ENCODE peak calls at places on chromosomes 4 and X, in ten cellular contexts. U is prostate gland, O is transverse colon, E is stomach, H is body of pancreas, F is ovary, B is spleen, M is K562, V is breast epithelium, T is vagina. I is an unnamed sample.

GRCh38 chrX:39736219-39737211 is 361.2 kb downstream of the BCOR start:
- DNase-seq in F (peak; percentile 85), H (peak; percentile 96), V (peak; percentile 76), U (peak; percentile 83), M (no peak), E (peak; percentile 92), T (no peak), O (peak; percentile 53), B (peak; percentile 83), I (peak; percentile 96)

GRCh38 chrX:98405376-98405775 is 1521.7 kb downstream of the RPA4 start:
- DNase-seq in V (no peak), O (no peak), F (no peak), B (no peak), H (no peak), U (no peak), E (no peak), T (no peak), M (no peak), I (no peak)

GRCh38 chrX:31038585-31039326 is 33.1 kb downstream of the FTHL17 start:
- DNase-seq in B (no peak), H (peak; percentile 20), U (peak; percentile 4), E (peak; percentile 33), M (peak; percentile 44), O (peak; percentile 9), V (no peak), T (no peak), F (no peak), I (no peak)

GRCh38 chr4:8106451-8107025 is 52.1 kb downstream of the ABLIM2 start:
- DNase-seq in U (no peak), O (no peak), B (no peak), E (no peak), H (no peak), F (no peak), V (no peak), M (no peak), T (no peak), I (no peak)

GRCh38 chrX:107449490-107450175 is at the start of gene FRMPD3:
- DNase-seq in H (no peak), U (no peak), F (no peak), M (no peak), T (no peak), V (no peak), B (no peak), O (no peak), E (no peak), I (no peak)

GRCh38 chr4:176376032-176376614 is 56.4 kb downstream of the SPCS3 start:
- DNase-seq in U (no peak), O (no peak), T (no peak), M (no peak), H (no peak), V (no peak), F (no peak), B (no peak), E (no peak), I (no peak)

GRCh38 chr4:99947190-99947578 is 766 bp upstream of the DNAJB14 start:
- DNase-seq in O (no peak), E (no peak), T (no peak), M (no peak), B (no peak), U (no peak), F (no peak), V (no peak), H (no peak), I (no peak)

GRCh38 chrX:43064096-43064495 is 286.1 kb upstream of the PPP1R2C start:
- DNase-seq in H (no peak), F (no peak), O (no peak), E (no peak), V (no peak), B (no peak), U (no peak), M (no peak), T (no peak), I (no peak)

GRCh38 chrX:134692990-134693389 is 34.7 kb upstream of the PLAC1 start:
- DNase-seq in V (no peak), E (no peak), T (no peak), M (no peak), H (no peak), F (no peak), O (no peak), U (no peak), B (no peak), I (no peak)

GRCh38 chr4:2406406-2406805 is 12.0 kb downstream of the ZFYVE28 start:
- DNase-seq in U (no peak), F (no peak), V (no peak), E (no peak), H (no peak), O (no peak), B (peak; percentile 24), T (no peak), M (no peak), I (no peak)

GRCh38 chrX:143378851-143379250 is 138.4 kb downstream of the SPANXN3 start:
- DNase-seq in U (no peak), H (no peak), O (no peak), T (no peak), B (no peak), M (no peak), F (no peak), E (no peak), V (no peak), I (no peak)

DNA sequence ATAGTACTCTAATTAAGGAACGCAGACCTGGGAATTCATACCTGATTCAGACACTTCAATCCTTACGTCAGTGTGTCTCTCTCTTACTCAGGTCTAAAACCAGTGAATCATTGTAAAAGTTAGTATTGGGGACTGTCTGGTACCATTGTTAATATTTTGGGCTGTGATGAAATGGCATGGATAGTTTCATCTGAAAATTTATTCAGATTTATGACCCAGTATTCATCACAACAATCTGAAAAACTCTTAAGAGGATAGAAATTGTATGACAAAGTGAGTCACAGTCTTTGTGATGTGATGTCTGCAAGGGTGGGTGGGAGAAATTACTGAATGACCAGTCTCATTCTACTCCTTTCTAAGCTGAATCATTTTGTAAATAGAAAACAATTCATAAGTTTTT is 10.3 kb downstream of the FGF2 start:
- DNase-seq in B (no peak), F (no peak), M (no peak), O (no peak), T (no peak), U (no peak), E (no peak), H (no peak), V (no peak), I (no peak)
- TF ChIP-seq POLR2A in B (no peak), F (no peak), M (no peak), O (no peak), T (no peak), U (no peak), E (no peak), H (no peak), V (no peak), I (no peak)

GRCh38 chr4:174403177-174403543 is 119.1 kb downstream of the HPGD start:
- DNase-seq in T (no peak), B (no peak), F (no peak), E (no peak), M (no peak), U (no peak), O (no peak), H (no peak), V (no peak), I (no peak)

GRCh38 chr4:174404677-174405076 is 117.6 kb downstream of the HPGD start:
- DNase-seq in U (no peak), O (no peak), E (no peak), B (no peak), V (no peak), T (no peak), M (no peak), H (no peak), F (no peak), I (no peak)

GRCh38 chr4:174402470-174403176 is 118.9 kb downstream of the CEP44 start:
- DNase-seq in O (no peak), E (no peak), U (no peak), M (no peak), T (no peak), F (no peak), B (no peak), V (no peak), H (no peak), I (no peak)

GRCh38 chr4:174398728-174399127 is 115.0 kb downstream of the CEP44 start:
- DNase-seq in F (no peak), M (peak; percentile 22), O (no peak), E (no peak), B (no peak), H (no peak), U (no peak), T (no peak), V (no peak), I (no peak)

DNA sequence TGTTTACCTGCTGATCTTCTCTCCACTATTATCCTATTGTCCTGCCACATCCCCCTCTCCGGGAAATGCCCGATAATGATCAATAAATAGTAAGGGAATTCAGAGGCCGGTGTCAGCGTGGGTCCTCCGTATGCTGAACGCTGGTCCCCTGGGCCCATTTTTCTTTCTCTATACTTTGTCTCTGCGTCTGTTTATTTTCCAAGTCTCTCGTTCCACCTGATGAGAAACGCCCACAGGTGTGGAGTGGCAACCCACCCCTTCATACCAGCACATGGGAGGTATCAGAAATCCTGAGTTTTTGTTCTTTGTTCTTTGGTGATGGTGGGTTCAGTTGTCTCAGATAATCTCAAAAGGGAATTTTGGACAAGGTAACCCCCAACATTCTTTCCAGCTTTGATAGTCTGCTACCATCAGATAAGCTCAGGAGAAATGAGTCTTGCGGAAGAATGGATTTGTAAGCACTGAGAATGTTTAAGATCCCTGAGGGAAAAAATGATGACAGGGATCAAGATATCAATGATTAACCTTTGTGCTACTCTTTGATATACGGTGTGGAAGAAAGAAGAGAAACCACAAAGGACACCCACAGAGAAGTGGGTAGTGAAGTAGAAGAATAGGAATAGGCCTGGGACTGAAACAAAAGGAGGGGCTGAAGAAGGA is 117.9 kb downstream of the CEP44 start:
- DNase-seq in B (no peak), F (no peak), U (no peak), T (no peak), H (no peak), E (no peak), V (no peak), O (no peak), M (no peak), I (no peak)
- H3K27ac ChIP-seq in B (no peak overlapping the region), F (no peak overlapping the region), U (no peak overlapping the region), T (no peak overlapping the region), H (no peak overlapping the region), E (no peak overlapping the region), V (no peak overlapping the region), O (no peak overlapping the region), M (no peak overlapping the region), I (no peak overlapping the region)

DNA sequence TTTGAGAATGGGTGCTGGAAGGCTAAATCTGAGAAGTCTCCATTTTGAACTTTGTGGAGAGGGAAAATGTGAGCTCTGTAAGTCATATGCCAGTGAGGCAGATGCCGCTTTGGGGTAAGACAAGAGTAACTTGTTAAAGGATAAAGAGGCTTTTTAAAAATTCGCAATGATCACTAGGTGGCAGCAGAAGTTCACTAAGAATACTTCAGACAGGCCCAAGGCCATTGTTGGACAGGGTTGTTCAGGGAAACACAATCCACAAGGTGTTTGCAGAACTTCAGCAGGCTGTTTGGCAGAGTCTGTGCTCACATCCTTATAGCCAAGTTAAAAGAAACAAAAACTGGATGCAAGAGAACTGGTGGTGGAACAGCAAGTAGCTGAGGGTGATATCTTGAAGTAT is 13.7 kb upstream of the PIGA start:
- DNase-seq in B (no peak), U (peak; percentile 63), O (peak; percentile 13), F (no peak), H (peak; percentile 66), E (peak; percentile 42), M (peak; percentile 69), T (no peak), V (peak; percentile 52), I (no peak)
- TF ChIP-seq CTCF in B (peak; percentile 33), U (peak; percentile 34), O (peak; percentile 39), F (peak; percentile 60), H (peak; percentile 29), E (no peak), M (peak; percentile 50), T (peak; percentile 50), V (peak; percentile 64), I (peak; percentile 12)

GRCh38 chr4:11545651-11546050 is 117.0 kb upstream of the HS3ST1 start:
- DNase-seq in M (no peak), V (no peak), E (no peak), B (no peak), O (no peak), T (no peak), H (no peak), U (no peak), F (no peak), I (no peak)
- TF ChIP-seq POLR2A in M (no peak), V (no peak), E (no peak), B (no peak), O (no peak), T (no peak), H (no peak), U (no peak), F (no peak), I (no peak)